ENCODE peak calls at places on chromosomes 7 and 10, in eight cellular contexts. One of them, this sample, is unnamed.

GRCh38 chr10:127937069-127937468 is 30.2 kb downstream of the PTPRE start:
- DNase-seq in fibroblast of mammary gland: no peak
- DNase-seq in A172: peak; percentile 44
- DNase-seq in GM20000: no peak
- DNase-seq in T-helper 9 cell: no peak
- DNase-seq in ureter: peak; percentile 1
- DNase-seq in HFF-Myc: no peak
- DNase-seq in DMS 273 treated with DMSO at 0.1 percent for 48 hours: no peak
- DNase-seq in this sample: no peak

GRCh38 chr10:48289652-48290238 is 15.2 kb upstream of the FRMPD2 start:
- DNase-seq in T-helper 9 cell: peak; percentile 33
- DNase-seq in A172: peak; percentile 49
- DNase-seq in GM20000: peak; percentile 60
- DNase-seq in fibroblast of mammary gland: peak; percentile 44
- DNase-seq in HFF-Myc: no peak
- DNase-seq in ureter: no peak
- DNase-seq in DMS 273 treated with DMSO at 0.1 percent for 48 hours: no peak
- DNase-seq in this sample: peak; percentile 24

GRCh38 chr7:1663857-1664651 is 6.0 kb upstream of the ELFN1 start:
- DNase-seq in HFF-Myc: no peak
- DNase-seq in A172: no peak
- DNase-seq in T-helper 9 cell: no peak
- DNase-seq in GM20000: no peak
- DNase-seq in fibroblast of mammary gland: no peak
- DNase-seq in DMS 273 treated with DMSO at 0.1 percent for 48 hours: no peak
- DNase-seq in ureter: peak; percentile 33
- DNase-seq in this sample: no peak

GRCh38 chr7:68434857-68435256 is 1163.4 kb upstream of the AUTS2 start:
- DNase-seq in fibroblast of mammary gland: no peak
- DNase-seq in A172: no peak
- DNase-seq in DMS 273 treated with DMSO at 0.1 percent for 48 hours: no peak
- DNase-seq in GM20000: no peak
- DNase-seq in ureter: no peak
- DNase-seq in HFF-Myc: no peak
- DNase-seq in T-helper 9 cell: no peak
- DNase-seq in this sample: no peak

GRCh38 chr10:4704034-4704545 is 121.9 kb upstream of the AKR1E2 start:
- DNase-seq in GM20000: no peak
- DNase-seq in HFF-Myc: peak; percentile 80
- DNase-seq in DMS 273 treated with DMSO at 0.1 percent for 48 hours: no peak
- DNase-seq in ureter: no peak
- DNase-seq in fibroblast of mammary gland: peak; percentile 91
- DNase-seq in T-helper 9 cell: no peak
- DNase-seq in A172: peak; percentile 99
- DNase-seq in this sample: peak; percentile 100

GRCh38 chr10:76285012-76285411 is 853.6 kb downstream of the LRMDA start:
- DNase-seq in A172: peak; percentile 78
- DNase-seq in GM20000: no peak
- DNase-seq in DMS 273 treated with DMSO at 0.1 percent for 48 hours: no peak
- DNase-seq in T-helper 9 cell: no peak
- DNase-seq in fibroblast of mammary gland: peak; percentile 92
- DNase-seq in ureter: no peak
- DNase-seq in HFF-Myc: peak; percentile 17
- DNase-seq in this sample: peak; percentile 87

GRCh38 chr10:69936091-69936490 is 116.6 kb upstream of the MACROH2A2 start:
- DNase-seq in DMS 273 treated with DMSO at 0.1 percent for 48 hours: no peak
- DNase-seq in GM20000: peak; percentile 54
- DNase-seq in fibroblast of mammary gland: no peak
- DNase-seq in T-helper 9 cell: no peak
- DNase-seq in ureter: no peak
- DNase-seq in A172: no peak
- DNase-seq in HFF-Myc: no peak
- DNase-seq in this sample: no peak

GRCh38 chr10:70584366-70584765 is 18.2 kb downstream of the PRF1 start:
- DNase-seq in ureter: no peak
- DNase-seq in DMS 273 treated with DMSO at 0.1 percent for 48 hours: no peak
- DNase-seq in T-helper 9 cell: no peak
- DNase-seq in GM20000: no peak
- DNase-seq in HFF-Myc: no peak
- DNase-seq in A172: no peak
- DNase-seq in fibroblast of mammary gland: no peak
- DNase-seq in this sample: no peak

This sample was measured in RCC 7860.